ENCODE peak calls at places on chromosomes 16 and 17, in six cellular contexts. One of them, this sample, is unnamed.

GRCh38 chr16:72974142-72974769 is 73.7 kb downstream of the ZFHX3 start:
- DNase-seq in D341Med: no peak
- DNase-seq in cardiac fibroblast: peak
- DNase-seq in retinal pigment epithelial cell: no peak
- DNase-seq in HCEC 1CT: no peak
- DNase-seq in naive thymus-derived CD4-positive, alpha-beta T cell: no peak
- DNase-seq in this sample: no peak

GRCh38 chr17:15233022-15233805 is 31.9 kb downstream of the PMP22 start:
- DNase-seq in cardiac fibroblast: peak
- DNase-seq in retinal pigment epithelial cell: no peak
- DNase-seq in naive thymus-derived CD4-positive, alpha-beta T cell: no peak
- DNase-seq in HCEC 1CT: peak
- DNase-seq in D341Med: no peak
- DNase-seq in this sample: no peak

GRCh38 chr16:88817785-88818609 is 6.3 kb upstream of the APRT start:
- DNase-seq in retinal pigment epithelial cell: no peak
- DNase-seq in naive thymus-derived CD4-positive, alpha-beta T cell: no peak
- DNase-seq in HCEC 1CT: no peak
- DNase-seq in cardiac fibroblast: no peak
- DNase-seq in D341Med: no peak
- DNase-seq in this sample: no peak

GRCh38 chr17:28379814-28380571 is 8.5 kb downstream of the SARM1 start:
- DNase-seq in retinal pigment epithelial cell: no peak
- DNase-seq in naive thymus-derived CD4-positive, alpha-beta T cell: no peak
- DNase-seq in HCEC 1CT: no peak
- DNase-seq in D341Med: peak
- DNase-seq in cardiac fibroblast: peak
- DNase-seq in this sample: no peak

GRCh38 chr17:76547183-76547641 is 7.4 kb downstream of the PRCD start:
- DNase-seq in cardiac fibroblast: peak
- DNase-seq in naive thymus-derived CD4-positive, alpha-beta T cell: peak
- DNase-seq in HCEC 1CT: peak
- DNase-seq in retinal pigment epithelial cell: no peak
- DNase-seq in D341Med: peak
- DNase-seq in this sample: peak

GRCh38 chr17:70297397-70297796 is 128.1 kb downstream of the KCNJ2 start:
- DNase-seq in HCEC 1CT: no peak
- DNase-seq in cardiac fibroblast: no peak
- DNase-seq in naive thymus-derived CD4-positive, alpha-beta T cell: no peak
- DNase-seq in D341Med: no peak
- DNase-seq in retinal pigment epithelial cell: no peak
- DNase-seq in this sample: no peak

GRCh38 chr16:6146874-6147425 is 1049.4 kb upstream of the EEF2KMT start:
- DNase-seq in D341Med: no peak
- DNase-seq in cardiac fibroblast: no peak
- DNase-seq in naive thymus-derived CD4-positive, alpha-beta T cell: no peak
- DNase-seq in HCEC 1CT: no peak
- DNase-seq in retinal pigment epithelial cell: no peak
- DNase-seq in this sample: no peak

GRCh38 chr16:57384248-57385070 is 12.2 kb downstream of the CX3CL1 start:
- DNase-seq in D341Med: no peak
- DNase-seq in naive thymus-derived CD4-positive, alpha-beta T cell: no peak
- DNase-seq in cardiac fibroblast: no peak
- DNase-seq in HCEC 1CT: no peak
- DNase-seq in retinal pigment epithelial cell: no peak
- DNase-seq in this sample: no peak